ENCODE peak calls at places on chromosomes 1 and 21, in nine cellular contexts. One of them, this sample, is unnamed.

GRCh38 chr21:40556442-40556968 is 290.5 kb downstream of the DSCAM start:
- DNase-seq in HCT116: no peak
- DNase-seq in mammary epithelial cell: no peak
- DNase-seq in GM23248: no peak
- DNase-seq in NT2/D1: no peak
- DNase-seq in fibroblast of lung: no peak
- DNase-seq in neural progenitor cell: no peak
- DNase-seq in mesenchymal stem cell: no peak
- DNase-seq in DND-41: no peak
- DNase-seq in this sample: no peak

GRCh38 chr1:27071049-27071416 is 58.4 kb upstream of the TENT5B start:
- DNase-seq in HCT116: no peak
- DNase-seq in mammary epithelial cell: peak; percentile 76
- DNase-seq in GM23248: peak; percentile 63
- DNase-seq in NT2/D1: peak; percentile 44
- DNase-seq in fibroblast of lung: no peak
- DNase-seq in neural progenitor cell: peak; percentile 80
- DNase-seq in mesenchymal stem cell: peak; percentile 36
- DNase-seq in DND-41: no peak
- DNase-seq in this sample: peak; percentile 32

GRCh38 chr1:160454371-160455152 is 54.2 kb downstream of the VANGL2 start:
- DNase-seq in HCT116: no peak
- DNase-seq in mammary epithelial cell: no peak
- DNase-seq in GM23248: no peak
- DNase-seq in NT2/D1: no peak
- DNase-seq in fibroblast of lung: no peak
- DNase-seq in neural progenitor cell: no peak
- DNase-seq in mesenchymal stem cell: no peak
- DNase-seq in DND-41: no peak
- DNase-seq in this sample: no peak

GRCh38 chr1:219081943-219082925 is 91.4 kb upstream of the LYPLAL1 start:
- DNase-seq in HCT116: no peak
- DNase-seq in mammary epithelial cell: no peak
- DNase-seq in GM23248: no peak
- DNase-seq in NT2/D1: no peak
- DNase-seq in fibroblast of lung: no peak
- DNase-seq in neural progenitor cell: no peak
- DNase-seq in mesenchymal stem cell: no peak
- DNase-seq in DND-41: no peak
- DNase-seq in this sample: no peak

GRCh38 chr1:38055398-38055797 is 8.8 kb upstream of the POU3F1 start:
- DNase-seq in HCT116: no peak
- DNase-seq in mammary epithelial cell: no peak
- DNase-seq in GM23248: no peak
- DNase-seq in NT2/D1: no peak
- DNase-seq in fibroblast of lung: no peak
- DNase-seq in neural progenitor cell: no peak
- DNase-seq in mesenchymal stem cell: no peak
- DNase-seq in DND-41: no peak
- DNase-seq in this sample: no peak

GRCh38 chr1:108041360-108042143 is 76.6 kb upstream of the VAV3 start:
- DNase-seq in HCT116: no peak
- DNase-seq in mammary epithelial cell: no peak
- DNase-seq in GM23248: no peak
- DNase-seq in NT2/D1: no peak
- DNase-seq in fibroblast of lung: peak; percentile 4
- DNase-seq in neural progenitor cell: no peak
- DNase-seq in mesenchymal stem cell: no peak
- DNase-seq in DND-41: no peak
- DNase-seq in this sample: peak; percentile 68

GRCh38 chr1:207902566-207902965 is 8.4 kb downstream of the CD34 start:
- DNase-seq in HCT116: no peak
- DNase-seq in mammary epithelial cell: no peak
- DNase-seq in GM23248: no peak
- DNase-seq in NT2/D1: no peak
- DNase-seq in fibroblast of lung: no peak
- DNase-seq in neural progenitor cell: no peak
- DNase-seq in mesenchymal stem cell: no peak
- DNase-seq in DND-41: no peak
- DNase-seq in this sample: no peak

GRCh38 chr1:183622884-183623785 is 12.4 kb downstream of the ARPC5 start:
- DNase-seq in HCT116: peak; percentile 51
- DNase-seq in mammary epithelial cell: peak; percentile 62
- DNase-seq in GM23248: peak; percentile 82
- DNase-seq in NT2/D1: peak; percentile 71
- DNase-seq in fibroblast of lung: peak; percentile 55
- DNase-seq in neural progenitor cell: peak; percentile 71
- DNase-seq in mesenchymal stem cell: peak; percentile 64
- DNase-seq in DND-41: peak; percentile 64
- DNase-seq in this sample: peak; percentile 65

GRCh38 chr1:16491056-16491675 is 22.9 kb downstream of the RNU1-1 start:
- DNase-seq in HCT116: no peak
- DNase-seq in mammary epithelial cell: no peak
- DNase-seq in GM23248: no peak
- DNase-seq in NT2/D1: peak; percentile 18
- DNase-seq in fibroblast of lung: no peak
- DNase-seq in neural progenitor cell: peak; percentile 51
- DNase-seq in mesenchymal stem cell: no peak
- DNase-seq in DND-41: no peak
- DNase-seq in this sample: no peak

GRCh38 chr1:53949023-53949611 is 3.0 kb downstream of the LRRC42 start:
- DNase-seq in HCT116: no peak
- DNase-seq in mammary epithelial cell: peak; percentile 13
- DNase-seq in GM23248: peak; percentile 54
- DNase-seq in NT2/D1: peak; percentile 71
- DNase-seq in fibroblast of lung: peak; percentile 41
- DNase-seq in neural progenitor cell: peak; percentile 77
- DNase-seq in mesenchymal stem cell: peak; percentile 55
- DNase-seq in DND-41: peak; percentile 24
- DNase-seq in this sample: peak; percentile 78

GRCh38 chr1:207518608-207519239 is 22.8 kb downstream of the CR1 start:
- DNase-seq in HCT116: no peak
- DNase-seq in mammary epithelial cell: no peak
- DNase-seq in GM23248: no peak
- DNase-seq in NT2/D1: no peak
- DNase-seq in fibroblast of lung: no peak
- DNase-seq in neural progenitor cell: no peak
- DNase-seq in mesenchymal stem cell: no peak
- DNase-seq in DND-41: no peak
- DNase-seq in this sample: no peak

GRCh38 chr21:37044643-37045042 is 28.2 kb downstream of the PIGP start:
- DNase-seq in HCT116: no peak
- DNase-seq in mammary epithelial cell: no peak
- DNase-seq in GM23248: no peak
- DNase-seq in NT2/D1: no peak
- DNase-seq in fibroblast of lung: no peak
- DNase-seq in neural progenitor cell: no peak
- DNase-seq in mesenchymal stem cell: no peak
- DNase-seq in DND-41: no peak
- DNase-seq in this sample: no peak
- H3K27me3 ChIP-seq in HCT116: no peaks in the 10 kb centered on the region
- H3K27me3 ChIP-seq in mammary epithelial cell: no peaks in the 10 kb centered on the region
- H3K27me3 ChIP-seq in GM23248: no peaks in the 10 kb centered on the region
- H3K27me3 ChIP-seq in NT2/D1: peaks cover 18% of the 10 kb centered on the region
- H3K27me3 ChIP-seq in fibroblast of lung: no peaks in the 10 kb centered on the region
- H3K27me3 ChIP-seq in neural progenitor cell: peaks cover 84% of the 10 kb centered on the region
- H3K27me3 ChIP-seq in mesenchymal stem cell: no peaks in the 10 kb centered on the region
- H3K27me3 ChIP-seq in DND-41: no peaks in the 10 kb centered on the region
- H3K27me3 ChIP-seq in this sample: peaks cover 5% of the 10 kb centered on the region

GRCh38 chr1:227769047-227769446 is 33.8 kb downstream of the SNAP47 start:
- DNase-seq in HCT116: no peak
- DNase-seq in mammary epithelial cell: no peak
- DNase-seq in GM23248: no peak
- DNase-seq in NT2/D1: no peak
- DNase-seq in fibroblast of lung: no peak
- DNase-seq in neural progenitor cell: no peak
- DNase-seq in mesenchymal stem cell: no peak
- DNase-seq in DND-41: no peak
- DNase-seq in this sample: no peak
- H3K9ac ChIP-seq in HCT116: no peak overlapping the region
- H3K9ac ChIP-seq in mammary epithelial cell: no peak overlapping the region
- H3K9ac ChIP-seq in GM23248: no peak overlapping the region
- H3K9ac ChIP-seq in NT2/D1: no peak overlapping the region
- H3K9ac ChIP-seq in fibroblast of lung: no peak overlapping the region
- H3K9ac ChIP-seq in neural progenitor cell: no peak overlapping the region
- H3K9ac ChIP-seq in mesenchymal stem cell: no peak overlapping the region
- H3K9ac ChIP-seq in DND-41: no peak overlapping the region
- H3K9ac ChIP-seq in this sample: no peak overlapping the region

DNA sequence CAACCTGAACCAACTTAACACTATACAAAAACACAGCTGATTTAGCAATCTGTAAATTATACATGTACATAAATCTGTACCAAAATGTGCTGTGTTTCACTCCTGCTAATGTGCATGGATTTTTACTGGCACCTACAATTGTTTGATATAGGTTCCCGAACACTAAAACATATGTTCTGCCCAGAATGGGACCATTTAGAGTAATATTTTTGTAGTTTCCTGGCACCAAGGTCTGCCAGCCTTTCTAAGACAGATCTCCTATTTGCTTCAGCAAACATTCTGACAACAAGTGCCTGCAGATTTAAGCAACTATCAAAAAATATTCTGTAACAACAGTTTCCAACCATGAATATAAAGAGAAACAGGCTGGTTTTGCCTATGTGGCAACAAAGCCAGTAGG is 4.2 kb downstream of the KCNH1 start:
- DNase-seq in HCT116: no peak
- DNase-seq in mammary epithelial cell: no peak
- DNase-seq in GM23248: no peak
- DNase-seq in NT2/D1: no peak
- DNase-seq in fibroblast of lung: no peak
- DNase-seq in neural progenitor cell: no peak
- DNase-seq in mesenchymal stem cell: no peak
- DNase-seq in DND-41: no peak
- DNase-seq in this sample: no peak
- H3K27me3 ChIP-seq in HCT116: peaks cover 73% of the 10 kb centered on the region
- H3K27me3 ChIP-seq in mammary epithelial cell: peaks cover 16% of the 10 kb centered on the region
- H3K27me3 ChIP-seq in GM23248: peaks cover 47% of the 10 kb centered on the region
- H3K27me3 ChIP-seq in NT2/D1: peaks cover 20% of the 10 kb centered on the region
- H3K27me3 ChIP-seq in fibroblast of lung: peaks cover 9% of the 10 kb centered on the region
- H3K27me3 ChIP-seq in neural progenitor cell: peaks cover 51% of the 10 kb centered on the region
- H3K27me3 ChIP-seq in mesenchymal stem cell: no peaks in the 10 kb centered on the region
- H3K27me3 ChIP-seq in DND-41: peaks cover 13% of the 10 kb centered on the region
- H3K27me3 ChIP-seq in this sample: peaks cover 39% of the 10 kb centered on the region

GRCh38 chr1:220528679-220529529 is 968 bp downstream of the MARK1 start:
- DNase-seq in HCT116: no peak
- DNase-seq in mammary epithelial cell: peak; percentile 36
- DNase-seq in GM23248: peak; percentile 23
- DNase-seq in NT2/D1: peak; percentile 22
- DNase-seq in fibroblast of lung: no peak
- DNase-seq in neural progenitor cell: peak; percentile 55
- DNase-seq in mesenchymal stem cell: no peak
- DNase-seq in DND-41: no peak
- DNase-seq in this sample: peak; percentile 57

GRCh38 chr1:220529530-220529920 is 1.6 kb downstream of the MARK1 start:
- DNase-seq in HCT116: no peak
- DNase-seq in mammary epithelial cell: no peak
- DNase-seq in GM23248: no peak
- DNase-seq in NT2/D1: no peak
- DNase-seq in fibroblast of lung: no peak
- DNase-seq in neural progenitor cell: peak; percentile 17
- DNase-seq in mesenchymal stem cell: no peak
- DNase-seq in DND-41: no peak
- DNase-seq in this sample: no peak

GRCh38 chr1:220527279-220528048 is 472 bp upstream of the MARK1 start:
- DNase-seq in HCT116: no peak
- DNase-seq in mammary epithelial cell: peak; percentile 5
- DNase-seq in GM23248: peak; percentile 15
- DNase-seq in NT2/D1: no peak
- DNase-seq in fibroblast of lung: peak; percentile 34
- DNase-seq in neural progenitor cell: peak; percentile 38
- DNase-seq in mesenchymal stem cell: peak; percentile 12
- DNase-seq in DND-41: no peak
- DNase-seq in this sample: peak; percentile 42

GRCh38 chr1:220526294-220526693 is 1.6 kb upstream of the MARK1 start:
- DNase-seq in HCT116: no peak
- DNase-seq in mammary epithelial cell: peak; percentile 38
- DNase-seq in GM23248: no peak
- DNase-seq in NT2/D1: no peak
- DNase-seq in fibroblast of lung: no peak
- DNase-seq in neural progenitor cell: peak; percentile 28
- DNase-seq in mesenchymal stem cell: peak; percentile 9
- DNase-seq in DND-41: no peak
- DNase-seq in this sample: peak; percentile 9

GRCh38 chr1:220528049-220528678 is at the start of gene MARK1:
- DNase-seq in HCT116: no peak
- DNase-seq in mammary epithelial cell: peak; percentile 56
- DNase-seq in GM23248: peak; percentile 68
- DNase-seq in NT2/D1: peak; percentile 55
- DNase-seq in fibroblast of lung: peak; percentile 49
- DNase-seq in neural progenitor cell: peak; percentile 88
- DNase-seq in mesenchymal stem cell: peak; percentile 29
- DNase-seq in DND-41: no peak
- DNase-seq in this sample: peak; percentile 81
- H3K9ac ChIP-seq in HCT116: peak within 1 kb of the TSS; percentile 69
- H3K9ac ChIP-seq in mammary epithelial cell: peak within 1 kb of the TSS; percentile 77
- H3K9ac ChIP-seq in GM23248: peak within 1 kb of the TSS; percentile 66
- H3K9ac ChIP-seq in NT2/D1: peak within 1 kb of the TSS; percentile 96
- H3K9ac ChIP-seq in fibroblast of lung: peak within 1 kb of the TSS; percentile 65
- H3K9ac ChIP-seq in neural progenitor cell: peak within 1 kb of the TSS; percentile 87
- H3K9ac ChIP-seq in mesenchymal stem cell: peak within 1 kb of the TSS; percentile 92
- H3K9ac ChIP-seq in DND-41: no peak within 1 kb of the TSS
- H3K9ac ChIP-seq in this sample: peak within 1 kb of the TSS; percentile 91

DNA sequence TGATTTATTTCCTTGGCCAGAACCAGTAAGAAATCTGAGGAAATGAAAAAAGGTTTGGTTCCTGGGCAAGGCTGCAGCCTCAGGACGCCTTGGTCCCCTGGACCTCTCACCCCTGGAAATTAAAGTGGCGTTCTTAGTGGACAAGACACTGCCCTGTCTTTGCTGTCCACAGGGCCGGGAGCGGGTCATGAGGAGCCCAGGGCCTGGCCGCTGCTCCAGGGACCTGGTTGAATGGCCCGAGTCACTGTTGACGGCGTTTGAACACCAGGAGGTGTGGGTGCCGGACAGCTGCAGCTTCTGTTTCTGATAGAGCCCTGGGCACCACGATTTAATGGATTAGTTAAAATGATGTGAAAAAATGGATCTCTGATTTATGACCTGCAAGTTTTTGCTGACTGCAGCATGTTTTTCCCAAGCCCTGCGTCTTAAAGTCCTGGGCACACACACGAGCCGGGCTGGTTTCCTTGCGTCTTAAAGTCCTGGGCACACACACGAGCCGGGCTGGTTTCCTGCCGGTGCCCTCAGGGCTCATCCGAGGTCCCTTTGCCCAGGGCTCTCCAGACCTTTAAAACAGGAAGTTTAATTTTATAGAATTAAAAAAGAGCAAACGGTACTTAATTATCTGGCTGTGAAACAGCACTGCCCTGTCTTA is 74.1 kb upstream of the ACTRT2 start:
- DNase-seq in HCT116: no peak
- DNase-seq in mammary epithelial cell: no peak
- DNase-seq in GM23248: no peak
- DNase-seq in NT2/D1: no peak
- DNase-seq in fibroblast of lung: no peak
- DNase-seq in neural progenitor cell: no peak
- DNase-seq in mesenchymal stem cell: no peak
- DNase-seq in DND-41: no peak
- DNase-seq in this sample: no peak
- H3K27me3 ChIP-seq in HCT116: peaks cover 13% of the 10 kb centered on the region
- H3K27me3 ChIP-seq in mammary epithelial cell: no peaks in the 10 kb centered on the region
- H3K27me3 ChIP-seq in GM23248: no peaks in the 10 kb centered on the region
- H3K27me3 ChIP-seq in NT2/D1: no peaks in the 10 kb centered on the region
- H3K27me3 ChIP-seq in fibroblast of lung: no peaks in the 10 kb centered on the region
- H3K27me3 ChIP-seq in neural progenitor cell: no peaks in the 10 kb centered on the region
- H3K27me3 ChIP-seq in mesenchymal stem cell: no peaks in the 10 kb centered on the region
- H3K27me3 ChIP-seq in DND-41: no peaks in the 10 kb centered on the region
- H3K27me3 ChIP-seq in this sample: no peaks in the 10 kb centered on the region

GRCh38 chr1:9182784-9183257 is 51.8 kb upstream of the H6PD start:
- DNase-seq in HCT116: no peak
- DNase-seq in mammary epithelial cell: no peak
- DNase-seq in GM23248: peak; percentile 46
- DNase-seq in NT2/D1: no peak
- DNase-seq in fibroblast of lung: no peak
- DNase-seq in neural progenitor cell: peak; percentile 47
- DNase-seq in mesenchymal stem cell: no peak
- DNase-seq in DND-41: no peak
- DNase-seq in this sample: peak; percentile 54
- H3K9ac ChIP-seq in HCT116: peak overlapping the region; percentile 94
- H3K9ac ChIP-seq in mammary epithelial cell: peak overlapping the region; percentile 96
- H3K9ac ChIP-seq in GM23248: peak overlapping the region; percentile 93
- H3K9ac ChIP-seq in NT2/D1: peak overlapping the region; percentile 89
- H3K9ac ChIP-seq in fibroblast of lung: peak overlapping the region; percentile 86
- H3K9ac ChIP-seq in neural progenitor cell: no peak overlapping the region
- H3K9ac ChIP-seq in mesenchymal stem cell: peak overlapping the region; percentile 99
- H3K9ac ChIP-seq in DND-41: no peak overlapping the region
- H3K9ac ChIP-seq in this sample: peak overlapping the region; percentile 100

This sample was measured in adipocyte.